ENCODE peak calls at places on chromosomes 6 and 20, in five cellular contexts. Z is HCT116, R is fibroblast of the aortic adventitia, O is adrenal gland, M is heart left ventricle. H is an unnamed sample.

GRCh38 chr6:139378882-139379341 is 4.5 kb upstream of the CITED2 start:
- DNase-seq in R (peak), Z (no peak), M (no peak), O (no peak), H (no peak)

GRCh38 chr20:21352703-21353102 is 44.6 kb downstream of the NKX2-4 start:
- DNase-seq in M (no peak), O (no peak), Z (no peak), R (peak), H (no peak)

GRCh38 chr20:208937-209566 is 18.0 kb upstream of the DEFB129 start:
- DNase-seq in O (peak), R (peak), M (no peak), Z (peak), H (peak)

GRCh38 chr6:142960098-142960497 is 15.1 kb upstream of the HIVEP2 start:
- DNase-seq in O (no peak), Z (no peak), R (peak), M (no peak), H (no peak)

GRCh38 chr6:149289966-149290365 is 27.5 kb upstream of the TAB2 start:
- DNase-seq in Z (no peak), R (no peak), O (no peak), M (no peak), H (no peak)

GRCh38 chr6:90525421-90525820 is 61.5 kb downstream of the MAP3K7 start:
- DNase-seq in R (no peak), M (no peak), O (no peak), Z (no peak), H (no peak)

GRCh38 chr6:52049252-52050050 is 38.0 kb downstream of the PKHD1 start:
- DNase-seq in O (no peak), M (no peak), R (peak), Z (peak), H (peak)

GRCh38 chr6:33075568-33076405 is at the start of gene HLA-DPB1:
- DNase-seq in M (peak), O (no peak), R (peak), Z (peak), H (no peak)

GRCh38 chr6:34834789-34835518 is 43.1 kb downstream of the BLTP3A start:
- DNase-seq in R (no peak), Z (no peak), O (no peak), M (no peak), H (no peak)

GRCh38 chr6:117908246-117909107 is 1.4 kb downstream of the SLC35F1 start:
- DNase-seq in O (peak), R (no peak), Z (no peak), M (no peak), H (no peak)

GRCh38 chr6:111764238-111765182 is 108.7 kb downstream of the FYN start:
- DNase-seq in Z (no peak), M (no peak), O (no peak), R (no peak), H (no peak)

GRCh38 chr6:109628158-109629000 is 62.6 kb downstream of the AK9 start:
- DNase-seq in O (no peak), R (no peak), Z (no peak), M (no peak), H (no peak)

GRCh38 chr6:44003345-44004061 is 123.7 kb downstream of the MRPL14 start:
- DNase-seq in M (no peak), O (no peak), Z (no peak), R (no peak), H (no peak)
- H3K4me3 ChIP-seq in M (peak), O (no peak), Z (peak), R (no peak), H (peak)

GRCh38 chr6:137776256-137776655 is 90.8 kb upstream of the TNFAIP3 start:
- DNase-seq in Z (no peak), O (no peak), R (no peak), M (no peak), H (no peak)
- H3K4me3 ChIP-seq in Z (no peak), O (no peak), R (no peak), M (no peak), H (no peak)

GRCh38 chr6:26270903-26271639 is 93.9 kb upstream of the BTN3A2 start:
- DNase-seq in R (peak), M (peak), O (peak), Z (no peak), H (no peak)
- H3K4me3 ChIP-seq in R (peak), M (peak), O (peak), Z (no peak), H (peak)

DNA sequence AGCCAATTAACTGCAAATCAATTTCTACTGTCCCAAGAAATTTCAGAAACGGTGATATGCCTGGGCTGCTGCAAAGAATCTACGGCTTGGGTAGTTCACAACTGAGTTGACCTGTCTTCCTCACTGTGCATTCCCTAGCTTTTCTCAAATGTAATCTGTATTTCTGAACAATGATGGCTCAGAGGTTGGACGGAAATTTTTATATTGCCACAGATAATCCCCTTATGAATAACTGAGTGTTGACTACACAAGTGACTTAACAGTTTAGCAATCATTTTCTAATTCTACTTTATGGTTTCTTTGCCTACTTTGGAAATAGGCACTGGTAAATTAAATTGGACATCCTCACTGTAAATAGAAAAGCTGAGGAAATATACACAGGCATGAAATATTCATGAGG is 94.5 kb downstream of the ARHGAP18 start:
- DNase-seq in R (no peak), O (no peak), Z (no peak), M (no peak), H (no peak)
- H3K4me3 ChIP-seq in R (no peak), O (no peak), Z (no peak), M (no peak), H (no peak)

GRCh38 chr6:18247002-18247401 is 17.3 kb downstream of the DEK start:
- DNase-seq in O (no peak), R (no peak), M (no peak), Z (no peak), H (no peak)
- H3K4me3 ChIP-seq in O (no peak), R (no peak), M (no peak), Z (no peak), H (no peak)

DNA sequence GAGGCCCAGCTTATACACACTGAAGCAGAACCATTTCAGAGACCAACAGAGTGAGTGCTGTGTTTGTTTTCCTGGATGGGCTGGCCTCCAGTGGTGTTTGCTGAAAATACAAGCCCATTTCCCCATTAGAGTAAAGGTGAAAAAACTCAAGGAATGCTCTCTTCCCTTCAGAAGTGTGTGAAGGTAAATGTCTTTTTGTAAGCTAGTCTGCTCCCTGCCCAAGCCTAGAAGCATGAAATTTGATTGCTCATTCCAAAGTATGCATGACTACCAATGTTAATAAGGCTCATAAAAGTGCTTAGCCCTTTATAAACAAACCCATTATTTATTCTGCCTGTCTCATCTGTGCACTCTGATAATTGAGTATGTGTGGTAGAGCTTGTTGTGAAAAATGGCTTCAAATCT is 59.1 kb downstream of the ADGRF1 start:
- DNase-seq in M (no peak), R (no peak), Z (no peak), O (no peak), H (no peak)
- H3K4me3 ChIP-seq in M (no peak), R (no peak), Z (no peak), O (no peak), H (no peak)

GRCh38 chr6:63806573-63806913 is 170.9 kb downstream of the PHF3 start:
- DNase-seq in O (no peak), Z (no peak), R (no peak), M (no peak), H (no peak)
- H3K4me3 ChIP-seq in O (peak), Z (no peak), R (no peak), M (no peak), H (no peak)

GRCh38 chr20:5592165-5592564 is 158.0 kb upstream of the SHLD1 start:
- DNase-seq in M (no peak), O (no peak), R (no peak), Z (no peak), H (no peak)
- H3K4me3 ChIP-seq in M (no peak), O (no peak), R (no peak), Z (no peak), H (no peak)

DNA sequence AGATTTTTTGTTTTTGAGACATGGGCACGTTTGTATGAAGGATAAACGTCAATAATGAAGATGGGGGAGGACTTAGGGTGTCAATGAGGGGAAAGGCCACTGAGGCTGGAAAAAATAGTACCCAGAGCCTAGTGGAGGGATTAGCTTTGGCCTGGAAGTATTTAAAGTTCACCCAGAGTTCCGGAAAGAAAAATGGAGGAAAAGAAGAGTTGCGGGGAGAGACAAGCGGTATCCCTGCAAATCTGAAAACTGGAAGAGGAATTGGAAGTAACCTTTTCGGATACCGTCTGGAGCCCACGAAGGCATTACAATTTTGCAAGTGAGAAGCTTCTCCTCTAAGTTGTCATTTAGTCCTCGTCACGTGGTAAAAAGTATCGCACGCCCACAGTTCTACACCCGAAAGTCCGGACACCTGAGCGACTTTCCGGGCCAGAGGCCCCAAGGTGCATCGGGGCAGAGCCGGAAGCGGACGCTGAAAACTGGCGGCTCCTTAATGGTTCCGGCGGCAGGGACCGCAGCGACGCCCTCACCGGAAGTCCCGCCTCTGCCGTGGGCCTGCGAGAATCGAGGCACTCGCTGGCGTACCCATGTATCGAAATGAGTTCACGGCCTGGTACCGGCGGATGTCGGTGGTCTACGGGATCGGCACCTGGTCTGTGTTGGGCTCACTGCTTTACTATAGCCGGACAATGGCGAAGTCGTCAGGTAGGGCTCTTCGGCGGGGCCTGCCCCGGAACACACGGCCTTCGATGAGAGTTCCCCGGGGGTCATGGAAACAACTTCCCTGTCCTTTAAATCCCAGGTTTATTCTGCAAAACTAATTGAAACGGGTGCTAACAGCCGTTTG is at the start of gene SMIM26:
- DNase-seq in O (peak), M (peak), R (peak), Z (peak), H (peak)
- H3K4me3 ChIP-seq in O (peak), M (peak), R (peak), Z (peak), H (peak)